ENCODE peak calls at places on chromosome 16, in five cellular contexts. A is NCI-H2081, W is endodermal cell, T is HL-60, E is A549. I is an unnamed sample.

GRCh38 chr16:73549960-73550359 is 502.0 kb upstream of the ZFHX3 start:
- DNase-seq in A (no peak), W (peak), T (no peak), E (no peak), I (no peak)

GRCh38 chr16:65538945-65539344 is 417.1 kb upstream of the CDH11 start:
- DNase-seq in A (no peak), W (no peak), T (no peak), E (no peak), I (no peak)

GRCh38 chr16:85498607-85499006 is 114.5 kb upstream of the GSE1 start:
- DNase-seq in A (no peak), W (no peak), T (peak), E (no peak), I (no peak)

GRCh38 chr16:89443727-89444084 is 46.7 kb downstream of the ANKRD11 start:
- DNase-seq in A (no peak), W (no peak), T (no peak), E (no peak), I (no peak)

GRCh38 chr16:17379121-17379571 is 91.6 kb downstream of the XYLT1 start:
- DNase-seq in A (no peak), W (no peak), T (no peak), E (no peak), I (no peak)

GRCh38 chr16:48479955-48480354 is 94.7 kb upstream of the SIAH1 start:
- DNase-seq in A (no peak), W (no peak), T (no peak), E (no peak), I (peak)

GRCh38 chr16:25108054-25108453 is 3.5 kb upstream of the LCMT1 start:
- DNase-seq in A (no peak), W (peak), T (peak), E (peak), I (peak)

GRCh38 chr16:51440096-51440495 is 289.0 kb upstream of the SALL1 start:
- DNase-seq in A (no peak), W (no peak), T (no peak), E (no peak), I (no peak)

GRCh38 chr16:1924095-1924494 is 5.9 kb upstream of the HS3ST6 start:
- DNase-seq in A (no peak), W (no peak), T (no peak), E (no peak), I (no peak)

GRCh38 chr16:67660564-67661028 is at the start of gene PARD6A:
- DNase-seq in A (peak), W (peak), T (peak), E (peak), I (peak)

GRCh38 chr16:6019490-6019991 is 921.9 kb upstream of the EEF2KMT start:
- DNase-seq in A (no peak), W (peak), T (no peak), E (no peak), I (no peak)

GRCh38 chr16:81164481-81164880 is 68.3 kb upstream of the GCSH start:
- DNase-seq in A (no peak), W (no peak), T (no peak), E (no peak), I (no peak)

GRCh38 chr16:27382187-27382855 is 19.7 kb upstream of the IL21R start:
- DNase-seq in A (no peak), W (peak), T (no peak), E (no peak), I (no peak)

GRCh38 chr16:58814348-58814801 is 80.3 kb upstream of the GOT2 start:
- DNase-seq in A (peak), W (peak), T (peak), E (peak), I (peak)

GRCh38 chr16:53257001-53257400 is 177.3 kb upstream of the RBL2 start:
- DNase-seq in A (no peak), W (no peak), T (no peak), E (no peak), I (peak)

GRCh38 chr16:86768999-86769398 is 190.7 kb downstream of the FOXL1 start:
- DNase-seq in A (no peak), W (no peak), T (no peak), E (peak), I (peak)

GRCh38 chr16:85216522-85217375 is 104.5 kb upstream of the CIBAR2 start:
- DNase-seq in A (no peak), W (no peak), T (no peak), E (no peak), I (no peak)

GRCh38 chr16:381788-382717 is at the start of gene PGAP6:
- DNase-seq in A (peak), W (peak), T (peak), E (no peak), I (peak)